ENCODE peak calls at places on chromosomes 13 and 19, in eight cellular contexts. R is thoracic aorta, U is pancreas, W is left ventricle myocardium inferior, B is right lobe of liver, S is IMR-90, F is tibial nerve, P is heart right ventricle. Y is an unnamed sample. For H3K4me1, the result is how much of the 10 kb centered on the place peaks cover.

GRCh38 chr13:80945328-80945727 is 604.4 kb upstream of the SPRY2 start:
- DNase-seq in W (no peak), S (no peak), R (no peak), U (no peak), B (no peak), P (peak), F (no peak), Y (no peak)

GRCh38 chr19:51417107-51417806 is at the start of gene SIGLEC10:
- DNase-seq in B (peak), W (peak), S (no peak), F (no peak), R (no peak), P (peak), U (no peak), Y (no peak)

GRCh38 chr13:76885203-76886004 is 801 bp downstream of the KCTD12 start:
- DNase-seq in R (no peak), P (peak), S (peak), W (peak), F (peak), B (peak), U (peak), Y (peak)

GRCh38 chr19:5147074-5147970 is 178.4 kb downstream of the KDM4B start:
- DNase-seq in S (no peak), W (no peak), B (no peak), R (no peak), U (no peak), P (no peak), F (no peak), Y (peak)

GRCh38 chr13:105925496-105925895 is 610.0 kb downstream of the EFNB2 start:
- DNase-seq in W (no peak), P (no peak), S (peak), B (no peak), U (no peak), F (no peak), R (no peak), Y (no peak)

GRCh38 chr19:43789029-43789428 is 8.3 kb upstream of the KCNN4 start:
- DNase-seq in U (no peak), S (peak), P (no peak), B (no peak), W (no peak), R (no peak), F (no peak), Y (no peak)

GRCh38 chr13:76936736-76937135 is 11.6 kb upstream of the ACOD1 start:
- DNase-seq in R (no peak), U (no peak), W (no peak), F (no peak), P (no peak), S (no peak), B (no peak), Y (no peak)

GRCh38 chr13:51728972-51729371 is 75.0 kb downstream of the DHRS12 start:
- DNase-seq in W (no peak), F (no peak), S (peak), P (no peak), B (no peak), R (no peak), U (no peak), Y (no peak)

GRCh38 chr13:49357694-49358093 is 86.2 kb downstream of the CAB39L start:
- DNase-seq in B (no peak), F (no peak), S (peak), P (no peak), U (no peak), W (no peak), R (no peak), Y (no peak)

GRCh38 chr13:114064516-114065140 is 67.8 kb downstream of the RASA3 start:
- DNase-seq in B (no peak), P (no peak), S (peak), W (peak), F (no peak), U (no peak), R (no peak), Y (no peak)

GRCh38 chr13:32901994-32902780 is 114.0 kb upstream of the KL start:
- DNase-seq in S (no peak), R (no peak), F (peak), U (no peak), B (no peak), W (no peak), P (no peak), Y (peak)

GRCh38 chr13:113225515-113225914 is 16.1 kb downstream of the CUL4A start:
- DNase-seq in B (no peak), P (no peak), W (no peak), F (no peak), S (no peak), R (no peak), U (no peak), Y (no peak)

GRCh38 chr13:28505543-28506135 is 10.7 kb upstream of the FLT1 start:
- DNase-seq in F (no peak), W (no peak), R (no peak), U (no peak), S (no peak), B (no peak), P (no peak), Y (no peak)

GRCh38 chr13:45179428-45179827 is 21.4 kb downstream of the KCTD4 start:
- DNase-seq in R (no peak), P (no peak), F (no peak), B (no peak), S (peak), U (no peak), W (no peak), Y (no peak)

GRCh38 chr19:19292607-19293006 is 19.5 kb upstream of the TM6SF2 start:
- DNase-seq in W (no peak), B (no peak), U (no peak), F (no peak), P (no peak), R (no peak), S (no peak), Y (no peak)

GRCh38 chr19:41133260-41133659 is 19.0 kb downstream of the CYP2F1 start:
- DNase-seq in F (no peak), U (no peak), R (no peak), W (no peak), B (no peak), P (no peak), S (no peak), Y (peak)

GRCh38 chr13:99119686-99120085 is 81.0 kb upstream of the UBAC2 start:
- DNase-seq in R (no peak), W (no peak), S (no peak), B (no peak), F (no peak), U (no peak), P (no peak), Y (no peak)

GRCh38 chr13:73220966-73221720 is 162.3 kb downstream of the KLF5 start:
- DNase-seq in U (no peak), B (no peak), S (peak), P (no peak), F (no peak), R (no peak), W (no peak), Y (no peak)

GRCh38 chr13:109154546-109154945 is 525.1 kb downstream of the MYO16 start:
- DNase-seq in S (no peak), F (no peak), P (no peak), B (no peak), R (no peak), W (no peak), U (no peak), Y (no peak)

GRCh38 chr19:41995959-41996797 is 2.1 kb upstream of the ATP1A3 start:
- DNase-seq in S (no peak), U (no peak), P (no peak), W (no peak), R (no peak), B (no peak), F (no peak), Y (no peak)

GRCh38 chr13:75636339-75637095 is 387 bp downstream of the LMO7 start:
- DNase-seq in R (no peak), F (peak), B (no peak), U (peak), S (peak), W (peak), P (peak), Y (peak)

GRCh38 chr13:110340812-110341444 is 33.8 kb downstream of the COL4A2 start:
- DNase-seq in S (peak), R (peak), P (peak), U (peak), F (peak), B (peak), W (peak), Y (peak)

GRCh38 chr19:39557791-39558622 is 18.0 kb upstream of the EID2 start:
- DNase-seq in P (no peak), W (no peak), F (no peak), U (no peak), R (no peak), B (no peak), S (peak), Y (peak)

GRCh38 chr13:36428083-36428482 is 4.2 kb upstream of the CCNA1 start:
- DNase-seq in P (no peak), F (no peak), B (no peak), S (no peak), U (no peak), R (no peak), W (no peak), Y (no peak)

GRCh38 chr19:345320-345879 is 804 bp upstream of the MIER2 start:
- DNase-seq in R (no peak), S (no peak), F (no peak), W (no peak), U (no peak), B (peak), P (no peak), Y (no peak)

GRCh38 chr13:97976551-97977375 is 23.3 kb downstream of the IPO5 start:
- DNase-seq in S (no peak), U (peak), R (peak), W (no peak), B (peak), F (peak), P (peak), Y (no peak)

GRCh38 chr13:62300021-62300420 is 884.4 kb upstream of the PCDH20 start:
- DNase-seq in S (no peak), F (no peak), P (no peak), U (no peak), B (no peak), R (no peak), W (no peak), Y (no peak)

DNA sequence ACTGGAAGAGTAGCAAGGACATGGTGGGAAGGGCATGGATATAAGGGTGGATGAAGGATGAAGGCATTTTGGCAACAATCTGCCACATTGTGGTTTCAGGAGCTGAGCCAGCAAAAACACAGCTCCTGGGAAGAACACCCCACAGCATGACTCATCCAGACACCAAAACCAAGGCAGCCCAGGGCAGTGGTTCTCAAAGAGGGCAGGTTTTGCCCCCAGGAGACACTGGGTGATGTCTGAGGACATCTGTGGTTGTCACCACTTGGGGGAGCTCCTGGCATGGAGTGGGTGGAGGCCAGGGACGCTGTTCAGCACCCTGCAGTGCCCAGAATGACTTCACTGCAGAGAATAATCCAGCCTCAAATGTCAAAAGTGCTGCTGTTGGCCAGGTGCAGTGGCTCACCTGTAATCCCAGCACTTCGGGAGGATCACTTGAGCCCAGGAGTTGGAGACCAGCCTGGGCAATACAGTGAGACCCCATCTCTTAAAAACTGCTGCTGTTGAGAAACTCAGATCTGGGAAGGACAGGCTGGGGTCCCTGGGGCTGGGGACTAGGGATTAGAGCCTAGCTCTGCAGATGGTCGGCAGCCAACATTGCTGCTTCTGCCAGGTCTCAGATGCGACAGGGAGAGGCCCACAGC is 16.1 kb downstream of the ZFR2 start:
- DNase-seq in B (peak), P (no peak), U (no peak), R (no peak), F (no peak), W (no peak), S (peak), Y (no peak)
- TF ChIP-seq CTCF in B (peak), P (peak), U (no peak), R (no peak), F (no peak), W (peak), S (peak), Y (no peak)

DNA sequence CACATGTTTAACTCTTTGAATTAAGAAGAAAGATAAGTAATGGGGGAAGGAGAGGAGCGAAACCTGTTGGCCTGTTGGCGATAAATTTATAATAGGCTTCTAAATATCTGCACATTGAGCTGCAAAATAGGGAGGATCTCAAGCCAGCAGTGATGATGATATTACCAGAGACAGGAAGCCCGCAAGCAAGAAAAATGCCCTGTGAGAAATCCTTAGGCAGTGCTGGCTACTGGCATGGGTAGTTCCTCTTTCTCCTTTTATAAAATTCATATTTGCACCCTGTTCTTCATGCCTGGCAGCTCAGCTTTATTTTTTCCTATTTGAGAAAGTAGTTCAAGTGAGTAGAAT is 858 bp upstream of the USP12 start:
- DNase-seq in W (no peak), F (peak), U (no peak), S (peak), R (no peak), B (no peak), P (no peak), Y (no peak)
- H3K4me3 ChIP-seq in W (peak), F (peak), U (peak), S (peak), R (peak), B (peak), P (peak), Y (no peak)

GRCh38 chr19:58546131-58546530 is 2.3 kb downstream of the TRIM28 start:
- DNase-seq in B (no peak), S (no peak), U (no peak), F (no peak), W (no peak), R (no peak), P (no peak), Y (no peak)
- H3K4me1 ChIP-seq in B (under half), S (under half), U (under half), F (under half), W (under half), R (under half), P (under half), Y (under half)

GRCh38 chr19:35168261-35168660 is 13.7 kb downstream of the FXYD5 start:
- DNase-seq in F (no peak), P (no peak), U (no peak), S (no peak), W (no peak), R (no peak), B (no peak), Y (no peak)
- TF ChIP-seq CTCF in F (no peak), P (no peak), U (no peak), S (no peak), W (no peak), R (no peak), B (no peak), Y (no peak)

DNA sequence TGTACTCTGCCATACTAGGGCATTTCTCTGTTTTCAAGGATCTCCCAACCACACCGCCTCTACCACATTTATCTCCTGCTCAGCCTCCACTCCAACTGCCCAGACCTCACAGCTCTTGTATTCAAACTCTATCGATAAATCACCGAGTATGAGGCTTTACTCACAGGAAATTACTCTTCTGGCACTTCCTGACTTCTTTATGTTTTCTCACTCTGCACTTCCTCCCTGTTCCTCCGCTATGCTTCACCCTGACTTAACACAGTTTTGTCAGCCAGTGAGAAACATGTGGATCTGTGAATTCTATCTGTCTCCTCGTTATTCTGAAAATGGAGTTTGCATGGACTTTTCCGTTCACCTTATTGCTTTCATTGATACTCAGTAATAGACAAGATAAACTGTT is 2.6 kb upstream of the CARD8 start:
- DNase-seq in R (no peak), U (no peak), B (no peak), S (no peak), F (no peak), P (no peak), W (no peak), Y (no peak)
- H3K4me3 ChIP-seq in R (no peak), U (no peak), B (no peak), S (no peak), F (no peak), P (peak), W (peak), Y (no peak)

Y was measured in thyroid gland.